ENCODE peak calls at places on chromosome 9, in four cellular contexts. N, R, Z and E are unnamed samples.

GRCh38 chr9:118896356-118897000 is 472.8 kb downstream of the BRINP1 start:
- DNase-seq in N (no peak), R (no peak), Z (no peak), E (no peak)

GRCh38 chr9:123162359-123163345 is 105.7 kb downstream of the STRBP start:
- DNase-seq in N (no peak), R (no peak), Z (no peak), E (no peak)

GRCh38 chr9:121788686-121789366 is 137.4 kb downstream of the DAB2IP start:
- DNase-seq in N (no peak), R (peak; percentile 46), Z (no peak), E (peak; percentile 71)

GRCh38 chr9:73037613-73038012 is 84.8 kb upstream of the ALDH1A1 start:
- DNase-seq in N (no peak), R (no peak), Z (no peak), E (peak; percentile 48)

GRCh38 chr9:119278138-119278537 is 91.1 kb downstream of the BRINP1 start:
- DNase-seq in N (no peak), R (no peak), Z (no peak), E (peak; percentile 38)

GRCh38 chr9:108234811-108235210 is 621.0 kb downstream of the ACTL7B start:
- DNase-seq in N (no peak), R (no peak), Z (no peak), E (peak; percentile 13)

GRCh38 chr9:137028281-137029057 is 432 bp upstream of the ABCA2 start:
- DNase-seq in N (peak; percentile 75), R (peak; percentile 55), Z (peak; percentile 77), E (peak; percentile 34)

GRCh38 chr9:116844621-116845020 is 157.5 kb downstream of the TRIM32 start:
- DNase-seq in N (no peak), R (no peak), Z (no peak), E (no peak)

GRCh38 chr9:6645153-6646027 is at the start of gene GLDC:
- DNase-seq in N (peak; percentile 87), R (peak; percentile 94), Z (peak; percentile 84), E (peak; percentile 95)

GRCh38 chr9:33676746-33677505 is 118.4 kb upstream of the PRSS3 start:
- DNase-seq in N (peak; percentile 45), R (peak; percentile 63), Z (peak; percentile 74), E (peak; percentile 70)

GRCh38 chr9:71929223-71929622 is 17.8 kb downstream of the C9orf85 start:
- DNase-seq in N (no peak), R (no peak), Z (no peak), E (no peak)

GRCh38 chr9:85700330-85700729 is 41.4 kb downstream of the AGTPBP1 start:
- DNase-seq in N (no peak), R (no peak), Z (no peak), E (no peak)

GRCh38 chr9:116234091-116234490 is 80.5 kb downstream of the PAPPA start:
- DNase-seq in N (no peak), R (no peak), Z (no peak), E (peak; percentile 97)

GRCh38 chr9:16521868-16522381 is 348.5 kb downstream of the BNC2 start:
- DNase-seq in N (no peak), R (no peak), Z (no peak), E (no peak)

GRCh38 chr9:108663381-108663876 is 192.4 kb downstream of the ACTL7B start:
- DNase-seq in N (no peak), R (no peak), Z (no peak), E (no peak)

GRCh38 chr9:9592104-9592503 is 1020.7 kb downstream of the PTPRD start:
- DNase-seq in N (no peak), R (no peak), Z (no peak), E (no peak)

GRCh38 chr9:94741856-94742255 is 15.4 kb downstream of the AOPEP start:
- DNase-seq in N (no peak), R (no peak), Z (no peak), E (no peak)

GRCh38 chr9:22278426-22278825 is 168.2 kb upstream of the DMRTA1 start:
- DNase-seq in N (no peak), R (no peak), Z (no peak), E (no peak)

GRCh38 chr9:81879501-81879916 is 48.7 kb upstream of the SPATA31D4 start:
- DNase-seq in N (no peak), R (no peak), Z (no peak), E (no peak)

GRCh38 chr9:109117856-109118801 is 1.6 kb downstream of the TMEM245 start:
- DNase-seq in N (no peak), R (no peak), Z (no peak), E (no peak)

GRCh38 chr9:93187047-93187446 is 3.1 kb downstream of the WNK2 start:
- DNase-seq in N (no peak), R (no peak), Z (no peak), E (no peak)

GRCh38 chr9:38001430-38001829 is 67.6 kb downstream of the SHB start:
- DNase-seq in N (no peak), R (no peak), Z (no peak), E (no peak)

GRCh38 chr9:135065151-135065550 is 22.3 kb upstream of the OLFM1 start:
- DNase-seq in N (no peak), R (peak; percentile 8), Z (no peak), E (no peak)

GRCh38 chr9:137721479-137721878 is 102.7 kb downstream of the EHMT1 start:
- DNase-seq in N (no peak), R (no peak), Z (no peak), E (no peak)

GRCh38 chr9:93346240-93347112 is 105.0 kb upstream of the FAM120A start:
- DNase-seq in N (peak; percentile 36), R (no peak), Z (peak; percentile 73), E (peak; percentile 62)

GRCh38 chr9:124298646-124299235 is 41.0 kb downstream of the NEK6 start:
- DNase-seq in N (no peak), R (no peak), Z (no peak), E (no peak)

GRCh38 chr9:135901826-135902225 is 5.5 kb downstream of the CAMSAP1 start:
- DNase-seq in N (no peak), R (no peak), Z (no peak), E (no peak)

GRCh38 chr9:136179101-136179616 is 25.8 kb downstream of the LHX3 start:
- DNase-seq in N (no peak), R (no peak), Z (peak; percentile 52), E (no peak)

DNA sequence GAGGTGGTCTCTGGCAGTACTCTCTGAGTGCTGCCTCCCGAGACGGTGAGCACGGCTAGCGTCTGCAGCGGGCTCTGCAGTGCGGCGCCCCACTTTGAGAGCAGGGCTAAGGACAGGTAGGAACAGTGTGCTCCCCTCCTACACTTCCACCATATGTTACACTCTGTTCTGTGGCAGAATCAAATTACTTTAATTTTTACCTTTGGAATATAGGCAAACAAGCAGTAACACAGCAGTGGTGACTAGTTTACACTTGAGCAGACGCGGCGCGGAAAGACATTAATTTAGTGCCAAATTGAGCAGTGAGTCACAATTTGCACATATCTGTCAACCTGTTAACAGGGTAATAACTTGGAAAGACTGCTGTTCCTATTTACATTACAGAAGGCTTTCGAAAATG is 136.3 kb downstream of the MED27 start:
- DNase-seq in N (no peak), R (no peak), Z (no peak), E (no peak)
- H4K8ac ChIP-seq in N (no peak overlapping the region), R (no peak overlapping the region), Z (no peak overlapping the region), E (no peak overlapping the region)

DNA sequence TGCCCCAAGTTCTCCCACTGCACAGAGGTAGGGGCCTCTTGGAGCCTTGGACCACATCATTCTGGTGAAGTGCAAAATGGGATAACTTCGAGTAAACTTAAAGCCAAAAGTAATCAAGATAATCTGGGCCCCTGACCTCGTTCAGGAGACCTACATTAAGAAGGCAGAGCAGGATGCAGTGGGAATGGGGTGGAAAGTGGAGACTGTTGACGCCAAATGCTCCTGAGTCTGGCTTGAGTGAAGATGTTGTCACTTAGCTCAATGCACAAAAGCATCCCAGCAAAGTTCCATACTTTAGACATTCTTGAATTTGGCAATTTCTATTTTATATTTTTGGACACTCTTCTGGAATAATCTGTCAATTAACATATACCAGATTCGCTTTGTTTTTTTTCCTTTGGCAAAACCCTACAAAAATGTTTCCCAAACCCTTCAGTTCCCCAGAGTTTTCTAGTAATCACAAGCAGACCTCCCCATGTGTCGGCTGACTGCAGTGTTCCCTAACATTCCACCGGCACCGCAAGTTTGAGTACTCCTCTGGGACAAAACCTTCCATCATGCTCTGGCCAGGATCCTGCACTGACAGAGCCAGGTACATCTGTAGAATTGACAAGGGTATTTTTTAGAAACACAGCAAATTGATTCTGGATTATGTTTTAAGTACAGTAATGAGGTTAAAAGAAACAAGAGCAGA is 174.9 kb downstream of the GAS1 start:
- DNase-seq in N (no peak), R (no peak), Z (no peak), E (no peak)
- H3K4me2 ChIP-seq in N (no peak overlapping the region), R (no peak overlapping the region), Z (no peak overlapping the region), E (no peak overlapping the region)

GRCh38 chr9:27150758-27151431 is 41.9 kb downstream of the TEK start:
- DNase-seq in N (no peak), R (no peak), Z (no peak), E (no peak)
- H4K8ac ChIP-seq in N (no peak overlapping the region), R (no peak overlapping the region), Z (no peak overlapping the region), E (no peak overlapping the region)

GRCh38 chr9:77450093-77450475 is 198.0 kb downstream of the GNA14 start:
- DNase-seq in N (no peak), R (no peak), Z (no peak), E (no peak)
- H3K4me2 ChIP-seq in N (no peak overlapping the region), R (no peak overlapping the region), Z (no peak overlapping the region), E (no peak overlapping the region)